ENCODE peak calls at places on chromosomes 12 and 14, in seven cellular contexts. I is nephron progenitor cell, D is sigmoid colon, R is MCF 10A, J is transverse colon, B is B cell, U is tibial artery. G is an unnamed sample.

GRCh38 chr12:117350140-117350539 is 11.3 kb downstream of the NOS1 start:
- DNase-seq in I (no peak), D (no peak), B (no peak), R (peak; percentile 53), U (peak; percentile 21), J (no peak), G (no peak)

GRCh38 chr14:50943943-50944646 is at the start of gene PYGL:
- DNase-seq in B (peak; percentile 74), R (peak; percentile 72), D (peak; percentile 88), I (peak; percentile 83), J (peak; percentile 78), U (peak; percentile 87), G (peak; percentile 77)

GRCh38 chr14:97219356-97220017 is 422.3 kb downstream of the VRK1 start:
- DNase-seq in R (no peak), B (no peak), U (no peak), I (peak; percentile 28), D (no peak), J (no peak), G (no peak)

GRCh38 chr14:58899317-58899713 is 261.6 kb downstream of the DACT1 start:
- DNase-seq in B (no peak), U (no peak), J (no peak), D (no peak), R (peak; percentile 37), I (no peak), G (no peak)

GRCh38 chr12:65615091-65615490 is 209.2 kb upstream of the HMGA2 start:
- DNase-seq in U (no peak), R (no peak), I (no peak), J (no peak), D (no peak), B (no peak), G (no peak)

GRCh38 chr12:29041621-29042020 is 107.5 kb upstream of the FAR2 start:
- DNase-seq in J (no peak), B (no peak), U (no peak), I (no peak), D (no peak), R (peak; percentile 52), G (no peak)

GRCh38 chr12:55827806-55828205 is 1.6 kb downstream of the DNAJC14 start:
- DNase-seq in B (no peak), D (peak; percentile 73), R (no peak), U (no peak), I (no peak), J (no peak), G (no peak)

GRCh38 chr12:19200261-19200660 is 70.7 kb downstream of the PLEKHA5 start:
- DNase-seq in R (no peak), I (no peak), U (no peak), D (no peak), J (no peak), B (no peak), G (no peak)

GRCh38 chr12:39946361-39946948 is 159.4 kb downstream of the SLC2A13 start:
- DNase-seq in R (peak; percentile 45), U (no peak), I (no peak), D (no peak), J (no peak), B (no peak), G (no peak)
- TF ChIP-seq CTCF in R (no peak), U (no peak), I (no peak), D (no peak), J (no peak), B (no peak), G (no peak)

GRCh38 chr14:100905166-100905565 is 1.6 kb upstream of the RTL1 start:
- DNase-seq in I (no peak), D (peak; percentile 54), U (no peak), B (peak; percentile 10), R (no peak), J (no peak), G (no peak)

GRCh38 chr14:100902792-100903191 is 730 bp downstream of the RTL1 start:
- DNase-seq in I (no peak), U (peak; percentile 20), R (no peak), B (no peak), D (peak; percentile 38), J (no peak), G (no peak)

GRCh38 chr14:100906420-100906819 is 2.9 kb upstream of the RTL1 start:
- DNase-seq in B (peak; percentile 24), I (peak; percentile 43), R (no peak), D (peak; percentile 57), J (no peak), U (no peak), G (no peak)

GRCh38 chr14:100903672-100904185 is at the start of gene RTL1:
- DNase-seq in D (peak; percentile 53), I (no peak), R (no peak), B (peak; percentile 8), J (no peak), U (peak; percentile 47), G (no peak)

GRCh38 chr14:100904307-100905019 is 941 bp upstream of the RTL1 start:
- DNase-seq in U (no peak), I (peak; percentile 81), J (no peak), R (no peak), D (peak; percentile 52), B (peak; percentile 20), G (no peak)
- TF ChIP-seq CTCF in U (no peak), I (peak; percentile 60), J (no peak), R (no peak), D (no peak), B (no peak), G (peak; percentile 82)

GRCh38 chr14:105398044-105398725 is at the start of gene TEX22:
- DNase-seq in J (peak; percentile 93), B (peak; percentile 99), R (peak; percentile 64), I (peak; percentile 94), U (peak; percentile 92), D (peak; percentile 94), G (peak; percentile 94)
- TF ChIP-seq CTCF in J (no peak), B (peak; percentile 36), R (no peak), I (no peak), U (no peak), D (peak; percentile 10), G (peak; percentile 1)

GRCh38 chr12:59643576-59643975 is 47.7 kb downstream of the SLC16A7 start:
- DNase-seq in I (no peak), B (no peak), R (no peak), U (no peak), J (no peak), D (no peak), G (no peak)

GRCh38 chr12:59649203-59649602 is 53.4 kb downstream of the SLC16A7 start:
- DNase-seq in D (no peak), R (no peak), I (no peak), B (no peak), J (no peak), U (no peak), G (no peak)

GRCh38 chr12:59650594-59651229 is 54.9 kb downstream of the SLC16A7 start:
- DNase-seq in J (no peak), U (no peak), I (no peak), D (no peak), B (no peak), R (no peak), G (no peak)

GRCh38 chr12:59646636-59647035 is 50.8 kb downstream of the SLC16A7 start:
- DNase-seq in R (no peak), D (no peak), B (no peak), I (no peak), J (no peak), U (no peak), G (no peak)

DNA sequence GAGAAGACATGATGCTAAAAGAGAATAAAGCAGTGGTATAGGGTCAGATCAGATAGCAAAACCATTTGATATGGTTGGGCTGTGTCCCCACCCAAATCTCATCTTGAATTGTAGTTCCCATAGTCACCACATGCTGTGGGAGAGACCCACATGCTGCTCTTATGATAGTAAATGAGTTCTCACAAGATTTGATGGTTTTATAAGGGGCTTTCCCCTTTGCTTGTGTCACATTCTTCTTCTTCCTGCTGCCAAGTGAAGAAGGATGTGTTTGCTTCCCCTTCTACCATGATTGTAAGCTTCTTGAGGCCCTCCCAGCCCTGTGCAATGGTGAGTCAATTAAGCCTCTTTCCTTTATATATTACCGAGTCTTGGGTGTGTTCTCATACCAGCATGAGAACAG is 49.4 kb downstream of the SLC16A7 start:
- DNase-seq in J (no peak), I (no peak), B (no peak), R (no peak), U (no peak), D (no peak), G (no peak)
- TF ChIP-seq CTCF in J (no peak), I (no peak), B (no peak), R (no peak), U (no peak), D (no peak), G (peak; percentile 27)